ENCODE peak calls at places on chromosome 17, in ten cellular contexts. V, R, Y, O, L, S, E, Q, U and M are unnamed samples.

GRCh38 chr17:9862191-9862590 is 36.5 kb downstream of the GLP2R start:
- DNase-seq in S (no peak), L (no peak), R (no peak), U (no peak), Q (no peak), E (no peak), V (no peak), Y (no peak), O (no peak), M (no peak)

GRCh38 chr17:9645858-9646555 is 690 bp downstream of the USP43 start:
- DNase-seq in O (peak), R (no peak), E (peak), Q (no peak), U (no peak), Y (no peak), L (peak), V (peak), S (no peak), M (no peak)

GRCh38 chr17:16922386-16923096 is 49.4 kb downstream of the TNFRSF13B start:
- DNase-seq in Q (peak), R (no peak), L (no peak), O (no peak), S (no peak), Y (no peak), U (no peak), V (no peak), E (no peak), M (no peak)

GRCh38 chr17:79325707-79326106 is 251.1 kb downstream of the ENGASE start:
- DNase-seq in U (no peak), O (no peak), R (no peak), S (no peak), V (peak), Y (no peak), L (no peak), Q (no peak), E (no peak), M (no peak)

GRCh38 chr17:76383645-76384221 is 676 bp upstream of the SPHK1 start:
- DNase-seq in V (peak), E (peak), L (peak), R (peak), Y (peak), Q (peak), O (no peak), S (no peak), U (no peak), M (peak)

GRCh38 chr17:64170286-64170685 is 40.3 kb upstream of the ERN1 start:
- DNase-seq in Y (no peak), S (no peak), L (no peak), U (no peak), V (no peak), E (peak), O (no peak), R (no peak), Q (no peak), M (no peak)

GRCh38 chr17:2547176-2547575 is 35.5 kb upstream of the METTL16 start:
- DNase-seq in L (no peak), O (no peak), R (peak), S (no peak), Q (no peak), E (no peak), Y (no peak), U (no peak), V (no peak), M (no peak)

GRCh38 chr17:10063730-10064221 is 134.6 kb downstream of the GAS7 start:
- DNase-seq in L (no peak), U (no peak), V (no peak), S (no peak), E (no peak), Q (no peak), O (no peak), Y (no peak), R (no peak), M (peak)

GRCh38 chr17:63173450-63173849 is 207.4 kb downstream of the TANC2 start:
- DNase-seq in O (no peak), R (no peak), Q (no peak), Y (no peak), U (no peak), L (no peak), S (no peak), V (no peak), E (no peak), M (no peak)

GRCh38 chr17:49343273-49343672 is 18.8 kb downstream of the ZNF652 start:
- DNase-seq in V (no peak), S (no peak), E (no peak), Q (no peak), U (no peak), O (no peak), R (peak), Y (no peak), L (no peak), M (no peak)

GRCh38 chr17:83125515-83126274 is 46.3 kb downstream of the METRNL start:
- DNase-seq in Q (peak), R (no peak), S (no peak), E (no peak), V (no peak), L (no peak), Y (no peak), O (no peak), U (no peak), M (peak)

GRCh38 chr17:69043098-69043497 is 17.6 kb downstream of the ABCA9 start:
- DNase-seq in U (no peak), R (no peak), O (no peak), S (no peak), Y (no peak), Q (no peak), E (no peak), V (no peak), L (no peak), M (no peak)

GRCh38 chr17:38908676-38909181 is 16.7 kb upstream of the LASP1NB start:
- DNase-seq in V (no peak), O (no peak), E (peak), S (no peak), L (no peak), U (no peak), Y (no peak), Q (no peak), R (no peak), M (no peak)

GRCh38 chr17:64165347-64165746 is 35.4 kb upstream of the ERN1 start:
- DNase-seq in S (no peak), L (no peak), Q (no peak), U (no peak), E (no peak), Y (no peak), O (no peak), V (no peak), R (no peak), M (no peak)